ENCODE peak calls at places on chromosomes 16 and 17, in six cellular contexts. C, Z, N, T, I and H are unnamed samples.

GRCh38 chr16:14405611-14406537 is 224.2 kb downstream of the PARN start:
- DNase-seq in T (peak), Z (peak), N (peak), C (peak), I (peak), H (peak)

GRCh38 chr16:31351246-31351936 is 3.6 kb upstream of the ITGAX start:
- DNase-seq in C (no peak), N (no peak), I (no peak), T (no peak), Z (no peak), H (no peak)

GRCh38 chr16:51393381-51394005 is 242.4 kb upstream of the SALL1 start:
- DNase-seq in T (no peak), C (no peak), I (no peak), N (no peak), Z (no peak), H (no peak)

GRCh38 chr17:60573139-60573975 is 26.6 kb upstream of the PPM1D start:
- DNase-seq in Z (no peak), C (no peak), T (no peak), N (peak), I (no peak), H (no peak)

GRCh38 chr16:66175058-66175457 is 191.4 kb upstream of the CDH5 start:
- DNase-seq in N (no peak), T (no peak), C (no peak), I (no peak), Z (no peak), H (no peak)

GRCh38 chr17:70810609-70811008 is 641.3 kb downstream of the KCNJ2 start:
- DNase-seq in T (no peak), Z (no peak), N (no peak), I (no peak), C (no peak), H (no peak)

GRCh38 chr17:56274491-56274890 is 121.2 kb downstream of the ANKFN1 start:
- DNase-seq in I (no peak), C (no peak), N (no peak), Z (no peak), T (no peak), H (no peak)

GRCh38 chr17:2023692-2024571 is 1.2 kb downstream of the RTN4RL1 start:
- DNase-seq in I (peak), C (no peak), T (peak), Z (no peak), N (no peak), H (no peak)

GRCh38 chr17:39002991-39003715 is 36.0 kb upstream of the FBXO47 start:
- DNase-seq in I (no peak), T (peak), C (no peak), N (no peak), Z (no peak), H (no peak)

GRCh38 chr17:40326014-40326831 is 17.2 kb downstream of the RARA start:
- DNase-seq in N (peak), C (no peak), T (no peak), Z (no peak), I (no peak), H (no peak)

GRCh38 chr17:83053779-83054451 is 25.5 kb upstream of the METRNL start:
- DNase-seq in I (no peak), T (no peak), Z (no peak), N (no peak), C (no peak), H (no peak)

GRCh38 chr16:85436207-85436606 is 176.9 kb upstream of the GSE1 start:
- DNase-seq in T (no peak), C (no peak), I (no peak), Z (no peak), N (no peak), H (no peak)

GRCh38 chr17:58271532-58271931 is 9.2 kb downstream of the MPO start:
- DNase-seq in N (no peak), T (no peak), Z (no peak), C (no peak), I (no peak), H (no peak)

GRCh38 chr17:27481327-27481726 is 25.1 kb downstream of the KSR1 start:
- DNase-seq in C (no peak), Z (no peak), I (no peak), T (no peak), N (no peak), H (no peak)

GRCh38 chr16:77660311-77660710 is 62.0 kb upstream of the NUDT7 start:
- DNase-seq in I (no peak), N (peak), Z (no peak), T (peak), C (no peak), H (no peak)

GRCh38 chr16:87463722-87464690 is 28.8 kb downstream of the ZCCHC14 start:
- DNase-seq in N (peak), I (no peak), T (no peak), Z (peak), C (no peak), H (no peak)

GRCh38 chr17:81719410-81720266 is 7.6 kb downstream of the SLC25A10 start:
- DNase-seq in T (no peak), N (no peak), C (no peak), Z (no peak), I (no peak), H (no peak)

GRCh38 chr17:47829870-47830269 is 1.5 kb downstream of the MRPL10 start:
- DNase-seq in T (no peak), N (no peak), C (no peak), I (no peak), Z (no peak), H (no peak)

GRCh38 chr17:28760987-28761562 is 17.3 kb downstream of the TRAF4 start:
- DNase-seq in Z (no peak), C (no peak), N (no peak), I (no peak), T (no peak), H (no peak)

GRCh38 chr17:66040402-66040801 is 151.5 kb downstream of the CEP112 start:
- DNase-seq in T (no peak), Z (no peak), I (no peak), N (peak), C (no peak), H (no peak)

GRCh38 chr17:1640329-1641064 is 5.0 kb downstream of the SCARF1 start:
- DNase-seq in Z (no peak), N (no peak), C (no peak), T (no peak), I (no peak), H (no peak)

GRCh38 chr17:41702712-41703111 is 9.4 kb upstream of the GAST start:
- DNase-seq in N (no peak), I (no peak), T (no peak), C (no peak), Z (no peak), H (no peak)

GRCh38 chr16:23679274-23679985 is 741 bp downstream of the PLK1 start:
- DNase-seq in T (peak), Z (peak), I (no peak), N (peak), C (no peak), H (peak)

GRCh38 chr17:50426814-50427787 is 1.1 kb downstream of the ACSF2 start:
- DNase-seq in C (no peak), T (peak), I (no peak), Z (no peak), N (peak), H (no peak)

GRCh38 chr17:9880582-9880999 is 24.5 kb downstream of the RCVRN start:
- DNase-seq in N (no peak), I (no peak), Z (no peak), T (no peak), C (peak), H (no peak)

GRCh38 chr16:86909359-86910145 is 331.2 kb downstream of the FOXL1 start:
- DNase-seq in N (no peak), I (no peak), Z (no peak), C (no peak), T (no peak), H (no peak)

GRCh38 chr17:4110152-4110551 is 32.7 kb downstream of the ZZEF1 start:
- DNase-seq in C (no peak), I (no peak), T (no peak), Z (no peak), N (no peak), H (no peak)

GRCh38 chr16:77213542-77214108 is 14.4 kb downstream of the SYCE1L start:
- DNase-seq in C (no peak), N (peak), T (no peak), I (no peak), Z (no peak), H (no peak)

GRCh38 chr17:556431-556995 is 158.1 kb downstream of the VPS53 start:
- DNase-seq in N (no peak), C (no peak), Z (no peak), I (no peak), T (no peak), H (no peak)

GRCh38 chr16:75257886-75258806 is 6.7 kb upstream of the BCAR1 start:
- DNase-seq in I (no peak), T (no peak), C (no peak), N (no peak), Z (no peak), H (no peak)

GRCh38 chr16:49440156-49441065 is 66.8 kb downstream of the C16orf78 start:
- DNase-seq in C (no peak), I (no peak), T (no peak), N (no peak), Z (no peak), H (no peak)

GRCh38 chr17:51706098-51706497 is 445.8 kb downstream of the UTP18 start:
- DNase-seq in C (no peak), Z (no peak), I (no peak), T (no peak), N (no peak), H (no peak)

GRCh38 chr17:8868529-8868951 is 1.1 kb upstream of the PIK3R6 start:
- DNase-seq in Z (no peak), C (no peak), T (no peak), N (no peak), I (no peak), H (no peak)

GRCh38 chr16:12685806-12686205 is 117.9 kb downstream of the CPPED1 start:
- DNase-seq in I (no peak), T (no peak), C (no peak), Z (no peak), N (no peak), H (no peak)

GRCh38 chr16:31706318-31706717 is 167.3 kb upstream of the ZNF267 start:
- DNase-seq in N (no peak), I (no peak), T (no peak), Z (no peak), C (no peak), H (no peak)

GRCh38 chr17:81514735-81515529 is 2.3 kb upstream of the ACTG1 start:
- DNase-seq in N (peak), T (peak), I (no peak), C (no peak), Z (no peak), H (no peak)

GRCh38 chr16:83070416-83071199 is 443.8 kb downstream of the CDH13 start:
- DNase-seq in T (no peak), C (no peak), I (no peak), N (no peak), Z (no peak), H (no peak)
- TF ChIP-seq POLR2A in T (no peak), C (no peak), I (no peak), N (no peak), Z (no peak), H (no peak)

DNA sequence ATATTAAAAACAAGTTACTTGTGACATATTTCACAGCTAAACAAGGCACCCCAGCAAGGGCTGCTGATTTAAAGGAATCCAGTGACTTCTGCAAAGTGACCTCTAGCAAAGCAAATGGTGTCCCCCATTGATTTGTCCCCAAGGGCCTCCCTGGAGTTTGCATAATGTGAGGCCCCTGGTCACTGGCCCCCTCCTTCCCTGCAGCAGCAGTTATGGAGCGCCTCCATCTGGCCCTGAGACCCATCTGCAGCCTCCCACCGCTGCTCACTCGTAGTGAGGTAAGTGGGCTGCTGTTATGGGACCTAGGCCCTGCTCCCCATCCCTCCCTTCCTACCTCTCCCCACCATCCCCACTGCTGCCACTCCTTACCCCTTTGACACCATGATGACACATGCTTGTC is 19.6 kb upstream of the EEF2K start:
- DNase-seq in C (no peak), T (no peak), I (no peak), Z (no peak), N (no peak), H (no peak)
- TF ChIP-seq TAF1 in C (no peak), T (no peak), I (no peak), Z (no peak), N (no peak), H (no peak)

DNA sequence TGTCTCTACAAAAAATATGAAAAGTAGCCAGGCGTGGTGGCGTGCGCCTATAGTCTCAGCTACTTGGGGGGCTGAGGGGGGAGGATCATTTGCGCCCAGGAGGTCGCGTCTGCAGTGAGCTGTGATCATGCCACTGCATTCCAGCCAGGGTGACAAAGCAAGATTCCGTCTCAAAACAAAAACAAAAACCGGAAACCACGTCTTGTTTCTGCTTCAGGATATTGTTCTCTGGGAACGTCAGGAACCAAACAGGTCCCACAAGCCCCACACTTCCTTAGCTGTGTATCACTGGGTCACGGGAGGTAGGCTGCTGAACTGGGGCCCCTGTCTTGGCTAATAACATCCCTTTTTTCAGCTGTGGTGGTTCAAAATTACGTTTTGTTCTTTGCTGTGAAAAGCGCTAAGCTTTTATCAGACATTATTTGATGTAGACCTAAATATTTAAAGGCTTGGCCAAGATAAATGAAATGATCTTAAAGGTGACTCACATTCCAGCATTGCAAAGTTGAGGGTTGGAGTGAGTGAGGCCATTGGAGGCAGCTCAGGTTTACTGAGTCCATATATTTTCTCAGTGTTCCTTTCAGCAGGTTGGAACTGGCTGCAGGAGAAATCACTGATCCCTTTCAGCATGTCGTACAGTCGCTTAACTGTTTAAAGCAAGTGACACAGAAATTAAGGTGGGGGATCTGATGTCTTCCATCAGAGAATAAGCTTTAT is 16.4 kb upstream of the SEC14L1 start:
- DNase-seq in T (no peak), Z (no peak), C (no peak), I (no peak), N (no peak), H (no peak)
- TF ChIP-seq POLR2A in T (peak), Z (no peak), C (no peak), I (no peak), N (no peak), H (no peak)

GRCh38 chr17:30954046-30954805 is 16.6 kb upstream of the RNF135 start:
- DNase-seq in N (no peak), T (no peak), I (no peak), Z (no peak), C (no peak), H (no peak)
- TF ChIP-seq TAF1 in N (no peak), T (no peak), I (no peak), Z (no peak), C (no peak), H (no peak)

DNA sequence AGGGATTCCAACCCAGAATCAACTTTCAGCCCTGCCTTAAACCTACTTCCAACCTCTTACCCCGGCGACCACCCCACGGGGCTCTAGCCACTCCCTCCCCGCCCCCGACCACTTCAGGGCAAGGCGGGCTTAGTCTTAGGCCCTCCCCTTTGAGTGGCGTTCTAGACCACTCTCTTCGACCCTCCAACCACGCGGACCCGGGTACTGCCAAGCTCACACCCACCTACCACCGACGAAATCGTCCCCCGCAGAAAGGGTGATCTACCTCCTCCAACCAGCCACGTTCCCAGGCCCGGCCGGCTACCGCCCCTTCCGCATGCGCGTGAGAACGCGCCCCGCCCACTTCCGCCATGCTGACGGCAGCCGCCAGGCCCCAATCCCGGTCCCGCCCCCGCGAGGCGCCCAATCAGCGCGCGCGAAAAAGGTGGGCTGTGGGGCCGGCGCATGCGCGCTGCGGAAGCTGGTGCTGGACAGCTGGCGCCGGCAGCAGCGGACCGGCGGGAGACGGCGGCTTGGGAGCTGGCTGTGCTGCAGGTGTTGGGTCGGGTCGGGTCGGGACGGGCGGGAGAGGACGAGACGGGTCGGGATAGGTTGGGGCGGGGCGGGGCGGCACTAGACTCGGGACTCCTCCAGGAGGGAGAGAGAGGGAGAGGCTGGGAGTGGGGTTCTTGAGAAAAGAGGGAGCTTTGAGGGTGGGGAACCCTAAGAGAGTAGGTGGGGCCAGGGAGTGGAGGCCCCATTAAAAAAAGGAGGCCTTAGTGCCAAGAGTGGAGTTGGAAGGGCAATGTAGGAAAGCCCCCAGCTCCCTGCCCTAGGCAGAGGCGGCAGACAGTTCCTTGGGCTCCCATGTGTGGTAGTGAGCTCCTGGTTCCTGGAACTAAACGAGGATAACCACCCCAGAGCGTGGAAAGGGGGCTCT is at the start of gene NAT9:
- DNase-seq in C (peak), I (peak), Z (peak), N (peak), T (peak), H (peak)
- TF ChIP-seq POLR2A in C (peak), I (no peak), Z (peak), N (peak), T (peak), H (peak)

DNA sequence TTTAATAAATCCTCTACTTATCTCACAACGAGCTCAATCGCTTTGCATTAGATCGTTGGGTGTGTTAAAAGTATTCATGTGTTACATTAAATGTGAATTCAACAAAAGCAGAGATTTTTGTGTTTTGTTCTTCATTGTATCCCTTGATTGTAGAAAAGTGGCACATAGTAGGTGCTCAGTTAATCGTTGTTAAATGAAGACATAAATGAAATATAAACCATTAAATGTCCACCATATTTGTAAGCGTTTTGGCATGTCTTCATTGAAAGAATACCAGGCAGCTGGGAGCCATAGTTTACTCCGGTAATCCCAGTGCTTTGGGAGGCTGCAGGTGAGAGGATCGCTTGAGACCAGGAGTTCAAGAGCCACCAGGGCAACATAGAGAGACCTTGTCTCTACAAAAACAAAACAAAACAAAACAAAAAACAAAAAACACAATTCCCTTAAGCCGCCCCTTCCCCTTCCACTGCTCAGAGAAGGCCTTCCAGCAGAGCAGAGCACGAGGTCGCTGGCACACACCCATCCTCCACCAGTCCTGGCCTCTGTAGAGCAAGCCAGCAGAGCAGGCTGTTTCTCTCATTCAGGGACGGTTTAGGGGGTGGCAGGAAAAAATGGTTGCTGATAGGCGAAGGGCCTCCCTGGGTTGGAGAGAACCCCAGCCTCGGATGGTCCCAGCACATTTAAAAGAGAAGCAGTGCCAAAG is 673 bp upstream of the CHD9 start:
- DNase-seq in Z (no peak), C (no peak), N (peak), I (no peak), T (peak), H (no peak)
- TF ChIP-seq TAF1 in Z (no peak), C (no peak), N (no peak), I (no peak), T (no peak), H (no peak)